ENCODE peak calls at places on chromosomes 1 and 21, in nine cellular contexts. One of them, this sample, is unnamed.

GRCh38 chr1:17297991-17298390 is 10.0 kb upstream of the PADI4 start:
- DNase-seq in adrenal gland: no peak
- DNase-seq in thoracic aorta: no peak
- DNase-seq in cardiac muscle cell: no peak
- DNase-seq in NT2/D1: no peak
- DNase-seq in heart left ventricle: no peak
- DNase-seq in prostate gland: peak; percentile 86
- DNase-seq in aorta: no peak
- DNase-seq in IMR-90: no peak
- DNase-seq in this sample: no peak

GRCh38 chr1:238916828-238917227 is 469.5 kb upstream of the CHRM3 start:
- DNase-seq in IMR-90: no peak
- DNase-seq in prostate gland: no peak
- DNase-seq in NT2/D1: no peak
- DNase-seq in heart left ventricle: no peak
- DNase-seq in thoracic aorta: no peak
- DNase-seq in adrenal gland: no peak
- DNase-seq in cardiac muscle cell: no peak
- DNase-seq in aorta: no peak
- DNase-seq in this sample: no peak

GRCh38 chr1:104780470-104781078 is 1030.9 kb downstream of the AMY1C start:
- DNase-seq in IMR-90: peak; percentile 1
- DNase-seq in thoracic aorta: no peak
- DNase-seq in heart left ventricle: no peak
- DNase-seq in cardiac muscle cell: peak; percentile 56
- DNase-seq in NT2/D1: peak; percentile 13
- DNase-seq in adrenal gland: no peak
- DNase-seq in prostate gland: no peak
- DNase-seq in aorta: no peak
- DNase-seq in this sample: no peak

GRCh38 chr1:200410566-200410878 is 686 bp upstream of the ZNF281 start:
- DNase-seq in NT2/D1: peak; percentile 54
- DNase-seq in heart left ventricle: no peak
- DNase-seq in cardiac muscle cell: peak; percentile 29
- DNase-seq in aorta: no peak
- DNase-seq in adrenal gland: no peak
- DNase-seq in thoracic aorta: no peak
- DNase-seq in IMR-90: no peak
- DNase-seq in prostate gland: no peak
- DNase-seq in this sample: peak; percentile 47

GRCh38 chr21:46059195-46059594 is 38.7 kb upstream of the COL6A2 start:
- DNase-seq in NT2/D1: no peak
- DNase-seq in prostate gland: no peak
- DNase-seq in aorta: no peak
- DNase-seq in thoracic aorta: no peak
- DNase-seq in heart left ventricle: no peak
- DNase-seq in IMR-90: no peak
- DNase-seq in adrenal gland: peak; percentile 18
- DNase-seq in cardiac muscle cell: no peak
- DNase-seq in this sample: no peak

GRCh38 chr21:35988396-35989140 is 71.8 kb downstream of the SETD4 start:
- DNase-seq in cardiac muscle cell: no peak
- DNase-seq in thoracic aorta: no peak
- DNase-seq in IMR-90: no peak
- DNase-seq in adrenal gland: no peak
- DNase-seq in prostate gland: no peak
- DNase-seq in heart left ventricle: no peak
- DNase-seq in NT2/D1: no peak
- DNase-seq in aorta: no peak
- DNase-seq in this sample: no peak

GRCh38 chr21:42798106-42798505 is 81.2 kb downstream of the WDR4 start:
- DNase-seq in heart left ventricle: no peak
- DNase-seq in IMR-90: no peak
- DNase-seq in thoracic aorta: no peak
- DNase-seq in cardiac muscle cell: no peak
- DNase-seq in NT2/D1: no peak
- DNase-seq in aorta: no peak
- DNase-seq in prostate gland: no peak
- DNase-seq in adrenal gland: no peak
- DNase-seq in this sample: no peak

GRCh38 chr1:211213702-211214101 is 45.5 kb upstream of the RCOR3 start:
- DNase-seq in IMR-90: no peak
- DNase-seq in heart left ventricle: no peak
- DNase-seq in aorta: no peak
- DNase-seq in NT2/D1: no peak
- DNase-seq in thoracic aorta: no peak
- DNase-seq in cardiac muscle cell: no peak
- DNase-seq in prostate gland: no peak
- DNase-seq in adrenal gland: no peak
- DNase-seq in this sample: no peak

GRCh38 chr1:164983023-164983650 is 373.4 kb downstream of the LMX1A start:
- DNase-seq in aorta: no peak
- DNase-seq in prostate gland: no peak
- DNase-seq in adrenal gland: no peak
- DNase-seq in IMR-90: no peak
- DNase-seq in heart left ventricle: no peak
- DNase-seq in cardiac muscle cell: peak; percentile 62
- DNase-seq in NT2/D1: no peak
- DNase-seq in thoracic aorta: no peak
- DNase-seq in this sample: no peak

DNA sequence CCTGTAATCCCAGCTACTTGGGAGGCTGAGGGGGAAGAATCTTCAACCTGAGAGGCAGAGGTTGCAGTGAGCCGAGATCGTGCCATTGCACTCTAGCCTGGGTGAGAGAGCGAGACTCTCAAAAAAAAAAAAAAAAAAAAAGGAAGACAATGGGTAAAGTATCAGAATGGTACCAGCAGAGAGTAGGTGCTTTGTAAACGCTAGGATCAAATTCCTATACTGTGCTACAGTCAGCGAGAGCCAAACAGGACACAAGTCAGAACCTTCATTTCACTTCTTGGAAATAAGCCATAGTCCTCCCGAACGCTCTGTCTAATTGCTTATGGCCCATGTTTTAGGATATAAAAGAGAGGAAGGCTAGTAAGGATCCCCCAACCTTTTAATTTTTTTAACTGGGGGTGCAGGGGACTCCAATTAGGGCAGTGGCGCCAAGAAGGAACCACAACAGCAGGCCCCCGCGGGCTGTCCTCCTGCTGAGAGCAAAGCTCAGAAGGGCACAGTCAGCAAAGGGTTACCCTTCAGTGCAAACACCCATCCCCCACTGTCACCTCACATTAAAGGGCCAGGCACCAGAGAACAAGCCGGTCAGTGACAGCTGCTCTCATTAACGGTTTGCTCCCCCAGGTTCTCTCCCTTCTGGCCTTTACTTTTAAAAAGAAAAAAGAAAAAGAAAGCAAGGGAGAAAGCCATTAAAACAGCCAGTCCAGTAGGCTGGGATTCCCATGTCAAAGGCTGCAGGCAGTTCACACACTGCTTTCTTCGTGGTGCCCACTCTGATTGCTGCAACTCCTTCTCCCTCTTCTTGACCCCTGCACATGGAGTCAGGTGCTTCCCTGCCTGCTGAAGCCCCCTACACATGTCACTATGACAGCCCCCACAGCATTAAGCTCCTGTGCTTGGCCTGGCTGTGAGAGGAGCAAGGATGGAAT is 69.4 kb downstream of the PLPP3 start:
- DNase-seq in cardiac muscle cell: peak; percentile 50
- DNase-seq in thoracic aorta: no peak
- DNase-seq in NT2/D1: no peak
- DNase-seq in adrenal gland: no peak
- DNase-seq in aorta: no peak
- DNase-seq in IMR-90: no peak
- DNase-seq in heart left ventricle: peak; percentile 34
- DNase-seq in prostate gland: no peak
- DNase-seq in this sample: no peak
- H3K4me1 ChIP-seq in cardiac muscle cell: peaks cover 55% of the 10 kb centered on the region
- H3K4me1 ChIP-seq in thoracic aorta: no peaks in the 10 kb centered on the region
- H3K4me1 ChIP-seq in NT2/D1: peaks cover 14% of the 10 kb centered on the region
- H3K4me1 ChIP-seq in adrenal gland: peaks cover 25% of the 10 kb centered on the region
- H3K4me1 ChIP-seq in aorta: peaks cover 3% of the 10 kb centered on the region
- H3K4me1 ChIP-seq in IMR-90: peaks cover 14% of the 10 kb centered on the region
- H3K4me1 ChIP-seq in heart left ventricle: peaks cover 94% of the 10 kb centered on the region
- H3K4me1 ChIP-seq in prostate gland: no peaks in the 10 kb centered on the region
- H3K4me1 ChIP-seq in this sample: no peaks in the 10 kb centered on the region

GRCh38 chr1:8411803-8412182 is 93.9 kb downstream of the SLC45A1 start:
- DNase-seq in prostate gland: no peak
- DNase-seq in cardiac muscle cell: no peak
- DNase-seq in thoracic aorta: no peak
- DNase-seq in NT2/D1: no peak
- DNase-seq in heart left ventricle: no peak
- DNase-seq in IMR-90: no peak
- DNase-seq in aorta: no peak
- DNase-seq in adrenal gland: peak; percentile 15
- DNase-seq in this sample: no peak

GRCh38 chr1:8409107-8409506 is 91.2 kb downstream of the SLC45A1 start:
- DNase-seq in adrenal gland: no peak
- DNase-seq in NT2/D1: no peak
- DNase-seq in prostate gland: no peak
- DNase-seq in heart left ventricle: no peak
- DNase-seq in aorta: no peak
- DNase-seq in cardiac muscle cell: peak; percentile 67
- DNase-seq in thoracic aorta: no peak
- DNase-seq in IMR-90: peak; percentile 81
- DNase-seq in this sample: no peak

GRCh38 chr1:8409666-8410065 is 91.8 kb downstream of the SLC45A1 start:
- DNase-seq in heart left ventricle: no peak
- DNase-seq in IMR-90: no peak
- DNase-seq in NT2/D1: no peak
- DNase-seq in aorta: no peak
- DNase-seq in prostate gland: no peak
- DNase-seq in thoracic aorta: no peak
- DNase-seq in cardiac muscle cell: no peak
- DNase-seq in adrenal gland: no peak
- DNase-seq in this sample: no peak

GRCh38 chr1:8410791-8411190 is 92.9 kb downstream of the SLC45A1 start:
- DNase-seq in thoracic aorta: no peak
- DNase-seq in prostate gland: no peak
- DNase-seq in adrenal gland: no peak
- DNase-seq in NT2/D1: no peak
- DNase-seq in heart left ventricle: no peak
- DNase-seq in aorta: no peak
- DNase-seq in cardiac muscle cell: no peak
- DNase-seq in IMR-90: peak; percentile 55
- DNase-seq in this sample: no peak

GRCh38 chr1:8412183-8412831 is 94.4 kb downstream of the SLC45A1 start:
- DNase-seq in NT2/D1: no peak
- DNase-seq in cardiac muscle cell: no peak
- DNase-seq in heart left ventricle: no peak
- DNase-seq in prostate gland: peak; percentile 89
- DNase-seq in thoracic aorta: no peak
- DNase-seq in adrenal gland: peak; percentile 58
- DNase-seq in IMR-90: peak; percentile 91
- DNase-seq in aorta: no peak
- DNase-seq in this sample: no peak
- H3K36me3 ChIP-seq in NT2/D1: peaks cover 38% of the 10 kb centered on the region
- H3K36me3 ChIP-seq in cardiac muscle cell: no peaks in the 10 kb centered on the region
- H3K36me3 ChIP-seq in heart left ventricle: peaks cover 45% of the 10 kb centered on the region
- H3K36me3 ChIP-seq in prostate gland: no peaks in the 10 kb centered on the region
- H3K36me3 ChIP-seq in thoracic aorta: peaks cover 9% of the 10 kb centered on the region
- H3K36me3 ChIP-seq in adrenal gland: peaks cover 27% of the 10 kb centered on the region
- H3K36me3 ChIP-seq in IMR-90: peaks cover 28% of the 10 kb centered on the region
- H3K36me3 ChIP-seq in aorta: no peaks in the 10 kb centered on the region
- H3K36me3 ChIP-seq in this sample: peaks cover 8% of the 10 kb centered on the region

DNA sequence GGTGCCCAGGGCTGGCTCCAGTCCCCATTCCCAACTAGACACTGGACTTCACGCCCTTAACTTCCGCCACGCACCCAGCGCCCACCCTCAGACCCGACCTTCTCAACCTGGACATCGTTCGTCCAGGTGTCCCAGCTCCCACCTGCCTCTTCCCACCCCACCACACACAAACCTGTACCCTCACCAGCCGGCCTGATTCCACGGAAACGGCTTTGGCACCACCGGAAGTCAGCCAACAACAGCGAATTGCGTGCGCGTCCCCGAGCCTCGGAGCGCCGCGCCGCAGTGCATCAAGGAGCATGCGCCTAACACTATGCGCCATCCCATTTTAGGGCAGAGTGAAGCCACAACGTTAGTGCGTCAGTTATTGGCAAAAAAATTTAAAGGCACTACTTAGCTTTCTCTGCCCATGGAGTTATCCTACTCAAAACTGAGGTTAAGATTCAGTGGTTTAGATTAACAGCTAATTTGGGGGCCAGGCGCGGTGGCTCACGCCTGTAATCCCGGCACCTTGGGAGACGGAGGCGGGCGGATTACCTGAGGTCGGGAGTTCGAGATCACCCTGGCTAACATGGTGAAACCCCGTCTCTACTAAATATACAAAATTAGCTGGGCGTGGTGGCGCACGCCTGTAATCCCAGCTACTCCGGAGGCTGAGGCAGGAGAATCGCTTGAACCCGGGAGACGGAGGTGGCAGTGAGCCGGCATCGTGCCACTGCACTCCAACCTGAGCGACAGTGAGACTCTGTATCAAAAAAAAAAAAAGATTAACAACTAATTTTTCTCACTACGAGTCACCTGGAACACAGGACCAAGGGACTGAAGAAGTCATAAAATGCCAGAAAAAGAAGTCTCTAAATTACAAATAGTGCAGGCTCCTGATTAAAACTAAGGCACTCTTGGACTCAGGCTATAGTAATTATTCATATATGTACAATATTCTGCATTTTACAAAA is at the start of gene GON4L:
- DNase-seq in cardiac muscle cell: peak; percentile 94
- DNase-seq in IMR-90: peak; percentile 91
- DNase-seq in heart left ventricle: peak; percentile 91
- DNase-seq in prostate gland: peak; percentile 88
- DNase-seq in thoracic aorta: peak; percentile 60
- DNase-seq in aorta: peak; percentile 93
- DNase-seq in NT2/D1: peak; percentile 93
- DNase-seq in adrenal gland: peak; percentile 91
- DNase-seq in this sample: peak; percentile 90
- H3K4me1 ChIP-seq in cardiac muscle cell: peaks cover 6% of the 10 kb centered on the region
- H3K4me1 ChIP-seq in IMR-90: no peaks in the 10 kb centered on the region
- H3K4me1 ChIP-seq in heart left ventricle: peaks cover 39% of the 10 kb centered on the region
- H3K4me1 ChIP-seq in prostate gland: no peaks in the 10 kb centered on the region
- H3K4me1 ChIP-seq in thoracic aorta: no peaks in the 10 kb centered on the region
- H3K4me1 ChIP-seq in aorta: no peaks in the 10 kb centered on the region
- H3K4me1 ChIP-seq in NT2/D1: peaks cover 8% of the 10 kb centered on the region
- H3K4me1 ChIP-seq in adrenal gland: peaks cover 7% of the 10 kb centered on the region
- H3K4me1 ChIP-seq in this sample: peaks cover 49% of the 10 kb centered on the region

DNA sequence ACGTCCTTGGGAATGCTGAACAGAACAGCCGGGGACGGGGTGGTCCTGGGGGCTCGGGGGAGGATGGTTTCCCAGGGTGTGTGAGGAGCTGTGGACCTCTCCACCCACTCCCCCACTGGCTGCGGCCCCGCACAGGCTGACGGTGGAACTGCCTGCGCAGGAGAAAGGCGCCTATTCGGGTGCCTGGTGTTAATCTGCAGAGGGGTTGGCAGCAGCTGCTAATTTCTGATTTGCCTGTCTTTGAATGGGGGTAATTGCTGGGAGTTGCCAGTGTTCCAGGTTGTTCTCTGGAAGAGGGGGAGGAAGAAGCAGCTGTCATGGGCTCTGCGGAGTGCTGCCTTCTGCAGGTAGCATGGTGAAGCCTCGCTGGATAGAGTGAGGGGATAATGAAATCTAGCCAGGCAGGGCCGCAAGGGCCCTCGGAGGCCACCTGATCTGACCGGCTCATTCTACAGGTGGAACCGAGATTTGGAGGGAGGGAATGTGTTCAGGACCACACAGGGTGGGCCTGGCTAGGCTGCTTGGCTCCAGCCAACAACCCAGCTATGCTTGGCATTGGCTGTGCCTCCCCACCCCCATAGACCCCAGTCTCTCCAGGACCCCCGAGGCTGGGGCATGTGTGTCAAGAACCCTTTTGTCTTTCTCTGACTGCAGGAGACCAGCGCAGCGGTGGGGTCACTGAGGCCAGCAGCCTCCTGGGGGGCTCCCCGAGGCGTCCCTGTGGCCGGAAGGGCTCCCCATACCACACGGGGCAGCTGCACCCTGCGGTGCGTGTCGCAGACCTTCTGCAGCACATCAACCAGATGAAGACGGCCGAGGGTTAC is 67.1 kb downstream of the PTPRU start:
- DNase-seq in aorta: no peak
- DNase-seq in cardiac muscle cell: no peak
- DNase-seq in prostate gland: no peak
- DNase-seq in IMR-90: no peak
- DNase-seq in adrenal gland: no peak
- DNase-seq in thoracic aorta: no peak
- DNase-seq in heart left ventricle: no peak
- DNase-seq in NT2/D1: no peak
- DNase-seq in this sample: no peak
- H3K36me3 ChIP-seq in aorta: peaks cover 21% of the 10 kb centered on the region
- H3K36me3 ChIP-seq in cardiac muscle cell: no peaks in the 10 kb centered on the region
- H3K36me3 ChIP-seq in prostate gland: no peaks in the 10 kb centered on the region
- H3K36me3 ChIP-seq in IMR-90: peaks cover 8% of the 10 kb centered on the region
- H3K36me3 ChIP-seq in adrenal gland: no peaks in the 10 kb centered on the region
- H3K36me3 ChIP-seq in thoracic aorta: peaks cover 27% of the 10 kb centered on the region
- H3K36me3 ChIP-seq in heart left ventricle: peaks cover 2% of the 10 kb centered on the region
- H3K36me3 ChIP-seq in NT2/D1: peaks cover 31% of the 10 kb centered on the region
- H3K36me3 ChIP-seq in this sample: no peaks in the 10 kb centered on the region